ENCODE peak calls at places on chromosomes 16 and 17, in eight cellular contexts. P is iris pigment epithelial cell; L is M059J; O is GF-D8; Y is foreskin melanocyte; A is RPMI8226; H is iPS DF 6.9; Z is CD8-positive, alpha-beta memory T cell. E is an unnamed sample.

GRCh38 chr17:61337247-61337812 is 62.3 kb upstream of the TBX2 start:
- DNase-seq in P (no peak), L (peak; percentile 43), O (no peak), Y (no peak), A (no peak), H (no peak), Z (no peak), E (peak; percentile 70)

GRCh38 chr16:84735846-84736586 is 36.2 kb downstream of the USP10 start:
- DNase-seq in P (no peak), L (no peak), O (no peak), Y (no peak), A (no peak), H (no peak), Z (peak; percentile 50), E (no peak)

GRCh38 chr16:70570967-70571570 is 47.5 kb downstream of the SF3B3 start:
- DNase-seq in P (no peak), L (no peak), O (no peak), Y (no peak), A (no peak), H (no peak), Z (no peak), E (no peak)

GRCh38 chr16:68257906-68258800 is 6.2 kb upstream of the SLC7A6 start:
- DNase-seq in P (peak; percentile 73), L (peak; percentile 98), O (peak; percentile 85), Y (no peak), A (peak; percentile 69), H (no peak), Z (no peak), E (peak; percentile 81)

GRCh38 chr16:84648595-84649510 is 542 bp downstream of the KLHL36 start:
- DNase-seq in P (peak; percentile 17), L (peak; percentile 25), O (no peak), Y (no peak), A (peak; percentile 61), H (no peak), Z (peak; percentile 42), E (peak; percentile 5)

GRCh38 chr17:1078831-1079561 is 82.1 kb downstream of the TIMM22 start:
- DNase-seq in P (no peak), L (no peak), O (no peak), Y (no peak), A (peak; percentile 30), H (no peak), Z (no peak), E (no peak)

GRCh38 chr16:7345423-7345822 is 12.8 kb downstream of the RBFOX1 start:
- DNase-seq in P (no peak), L (no peak), O (no peak), Y (no peak), A (no peak), H (no peak), Z (no peak), E (no peak)

GRCh38 chr17:29592850-29593545 is at the start of gene ANKRD13B:
- DNase-seq in P (no peak), L (no peak), O (no peak), Y (no peak), A (peak; percentile 52), H (no peak), Z (peak; percentile 25), E (peak; percentile 64)

GRCh38 chr16:16861546-16861945 is 482.6 kb downstream of the NPIPA7 start:
- DNase-seq in P (peak; percentile 12), L (peak; percentile 39), O (no peak), Y (peak; percentile 19), A (peak; percentile 65), H (no peak), Z (peak; percentile 37), E (peak; percentile 16)

GRCh38 chr16:75311383-75311938 is 60.0 kb upstream of the BCAR1 start:
- DNase-seq in P (no peak), L (no peak), O (no peak), Y (no peak), A (no peak), H (no peak), Z (no peak), E (no peak)

GRCh38 chr16:724188-725040 is 1.8 kb downstream of the CCDC78 start:
- DNase-seq in P (no peak), L (no peak), O (no peak), Y (no peak), A (no peak), H (no peak), Z (no peak), E (no peak)

GRCh38 chr17:67258836-67259468 is 14.0 kb upstream of the HELZ start:
- DNase-seq in P (no peak), L (no peak), O (peak; percentile 52), Y (no peak), A (no peak), H (no peak), Z (no peak), E (no peak)

GRCh38 chr17:43576563-43577229 is 30.6 kb upstream of the ETV4 start:
- DNase-seq in P (peak; percentile 59), L (peak; percentile 69), O (peak; percentile 15), Y (peak; percentile 57), A (peak; percentile 74), H (peak; percentile 91), Z (peak; percentile 51), E (peak; percentile 66)

GRCh38 chr16:81237282-81237681 is 1.2 kb upstream of the BCO1 start:
- DNase-seq in P (peak; percentile 10), L (peak; percentile 75), O (no peak), Y (no peak), A (no peak), H (no peak), Z (no peak), E (peak; percentile 81)

GRCh38 chr16:80027007-80027965 is 426.7 kb upstream of the MAF start:
- DNase-seq in P (peak; percentile 97), L (peak; percentile 98), O (no peak), Y (peak; percentile 19), A (no peak), H (no peak), Z (no peak), E (peak; percentile 90)